ENCODE peak calls at places on chromosomes 16 and 17, in four cellular contexts. Z is KBM-7; L is stimulated activated CD8-positive, alpha-beta memory T cell treated with anti-CD3 and anti-CD28 coated beads, Interleukin-4, amount 100 ng/mL, for 1 hour; U is progenitor cell of endocrine pancreas. H is an unnamed sample.

GRCh38 chr17:21382560-21383495 is 6.7 kb downstream of the KCNJ12 start:
- DNase-seq in Z (no peak), L (no peak), U (no peak), H (no peak)

GRCh38 chr17:18172528-18173278 is 10.9 kb upstream of the ALKBH5 start:
- DNase-seq in Z (no peak), L (no peak), U (no peak), H (no peak)

GRCh38 chr17:20040216-20040615 is 31.1 kb downstream of the SPECC1 start:
- DNase-seq in Z (no peak), L (no peak), U (no peak), H (no peak)

GRCh38 chr17:36899250-36900129 is 37.8 kb upstream of the LHX1 start:
- DNase-seq in Z (no peak), L (no peak), U (no peak), H (no peak)

GRCh38 chr16:80924372-80924978 is 82.2 kb downstream of the CMC2 start:
- DNase-seq in Z (peak), L (no peak), U (peak), H (peak)

GRCh38 chr16:66894055-66894454 is 13.7 kb downstream of the PDP2 start:
- DNase-seq in Z (no peak), L (no peak), U (no peak), H (no peak)

GRCh38 chr17:31374083-31374447 is 17.4 kb upstream of the RAB11FIP4 start:
- DNase-seq in Z (peak), L (no peak), U (no peak), H (no peak)

GRCh38 chr17:82232876-82233785 is 4.3 kb downstream of the SLC16A3 start:
- DNase-seq in Z (no peak), L (no peak), U (no peak), H (no peak)